ENCODE peak calls at places on chromosomes 4 and X, in four cellular contexts. N, B, I and A are unnamed samples.

GRCh38 chr4:108560624-108561023 is 59.8 kb upstream of the RPL34 start:
- DNase-seq in N (no peak), B (no peak), I (no peak), A (no peak)

GRCh38 chr4:21628916-21629315 is 319.7 kb downstream of the KCNIP4 start:
- DNase-seq in N (no peak), B (no peak), I (no peak), A (no peak)

GRCh38 chr4:2941138-2942036 is 21.8 kb downstream of the NOP14 start:
- DNase-seq in N (no peak), B (peak; percentile 37), I (no peak), A (no peak)

GRCh38 chr4:151226004-151226932 is 50.7 kb upstream of the PRSS48 start:
- DNase-seq in N (peak; percentile 70), B (no peak), I (no peak), A (no peak)

GRCh38 chrX:65407157-65407626 is 127.4 kb downstream of the LAS1L start:
- DNase-seq in N (no peak), B (no peak), I (peak; percentile 59), A (no peak)

GRCh38 chrX:9310596-9310995 is 154.3 kb upstream of the TBL1X start:
- DNase-seq in N (no peak), B (no peak), I (no peak), A (no peak)

GRCh38 chr4:40003986-40004385 is 26.3 kb upstream of the PDS5A start:
- DNase-seq in N (no peak), B (no peak), I (no peak), A (no peak)

GRCh38 chr4:71230613-71231012 is 108.2 kb upstream of the SLC4A4 start:
- DNase-seq in N (no peak), B (no peak), I (no peak), A (no peak)

GRCh38 chr4:57109847-57110634 is at the start of gene IGFBP7:
- DNase-seq in N (no peak), B (peak; percentile 80), I (peak; percentile 93), A (peak; percentile 9)

GRCh38 chrX:40244980-40245379 is 147.2 kb upstream of the BCOR start:
- DNase-seq in N (no peak), B (no peak), I (no peak), A (no peak)

GRCh38 chrX:77415161-77415560 is 32.0 kb upstream of the FGF16 start:
- DNase-seq in N (no peak), B (no peak), I (no peak), A (no peak)

GRCh38 chr4:144494280-144494679 is 151.7 kb upstream of the HHIP start:
- DNase-seq in N (no peak), B (no peak), I (no peak), A (no peak)

GRCh38 chrX:153906126-153906917 is 1.8 kb downstream of the AVPR2 start:
- DNase-seq in N (no peak), B (no peak), I (peak; percentile 54), A (no peak)

GRCh38 chrX:68827848-68828562 is 816 bp upstream of the EFNB1 start:
- DNase-seq in N (peak; percentile 58), B (peak; percentile 90), I (peak; percentile 40), A (peak; percentile 85)

GRCh38 chrX:15336023-15336413 is 695 bp upstream of the PIGA start:
- DNase-seq in N (no peak), B (no peak), I (no peak), A (no peak)

GRCh38 chrX:2548731-2549423 is 48.1 kb upstream of the DHRSX start:
- DNase-seq in N (no peak), B (no peak), I (no peak), A (no peak)

GRCh38 chrX:17405225-17405969 is 30.4 kb downstream of the NHS start:
- DNase-seq in N (peak; percentile 30), B (no peak), I (no peak), A (no peak)

GRCh38 chr4:151325320-151326246 is at the start of gene SH3D19:
- DNase-seq in N (no peak), B (peak; percentile 81), I (peak; percentile 92), A (peak; percentile 57)

GRCh38 chr4:2363056-2363719 is 55.3 kb downstream of the ZFYVE28 start:
- DNase-seq in N (no peak), B (peak; percentile 82), I (no peak), A (no peak)

GRCh38 chrX:140815868-140816267 is 106.3 kb downstream of the LINC00632 start:
- DNase-seq in N (no peak), B (no peak), I (no peak), A (no peak)

GRCh38 chr4:2251073-2251794 is 9.3 kb upstream of the HAUS3 start:
- DNase-seq in N (no peak), B (no peak), I (peak; percentile 70), A (peak; percentile 0)

GRCh38 chrX:131812847-131813825 is 210.0 kb upstream of the STK26 start:
- DNase-seq in N (no peak), B (peak; percentile 77), I (no peak), A (no peak)

GRCh38 chrX:15781964-15782711 is 8.1 kb upstream of the ZRSR2 start:
- DNase-seq in N (no peak), B (no peak), I (no peak), A (no peak)

GRCh38 chr4:146342600-146343192 is 128.4 kb downstream of the REELD1 start:
- DNase-seq in N (no peak), B (no peak), I (no peak), A (peak; percentile 15)

GRCh38 chr4:5730993-5731975 is 20.3 kb downstream of the EVC start:
- DNase-seq in N (no peak), B (no peak), I (peak; percentile 42), A (no peak)

GRCh38 chr4:54226399-54227260 is 2.5 kb upstream of the PDGFRA start:
- DNase-seq in N (no peak), B (peak; percentile 83), I (peak; percentile 81), A (no peak)

GRCh38 chr4:158810487-158811215 is 41.8 kb downstream of the FNIP2 start:
- DNase-seq in N (peak; percentile 61), B (peak; percentile 50), I (no peak), A (no peak)

DNA sequence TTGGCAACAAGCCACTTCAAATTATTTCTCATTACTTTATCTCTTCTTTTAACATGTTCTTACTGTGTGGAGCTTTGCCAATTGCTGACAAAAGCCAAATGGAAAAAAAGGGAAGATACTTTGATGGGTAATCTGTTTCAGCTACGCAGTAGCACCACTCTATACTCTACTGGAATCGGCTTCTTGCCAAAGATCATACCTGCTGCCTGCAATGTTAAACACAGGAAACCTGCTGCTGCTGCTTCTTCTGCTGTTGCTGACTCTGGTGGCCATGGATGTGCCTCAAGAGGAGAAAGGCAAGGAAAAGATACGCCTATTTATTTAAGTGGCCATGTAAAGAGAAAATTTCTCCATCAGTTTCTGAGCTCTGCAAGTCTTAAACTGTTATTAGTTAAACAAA is 1757.3 kb downstream of the ARAP2 start:
- DNase-seq in N (no peak), B (no peak), I (no peak), A (no peak)
- TF ChIP-seq CTCF in N (no peak), B (no peak), I (no peak), A (no peak)

GRCh38 chrX:13471269-13471668 is 98.1 kb upstream of the EGFL6 start:
- DNase-seq in N (no peak), B (no peak), I (no peak), A (no peak)

GRCh38 chrX:13470680-13470967 is 98.8 kb upstream of the EGFL6 start:
- DNase-seq in N (no peak), B (no peak), I (no peak), A (no peak)

GRCh38 chrX:13473666-13474516 is 95.5 kb upstream of the EGFL6 start:
- DNase-seq in N (no peak), B (no peak), I (no peak), A (no peak)

GRCh38 chrX:13469963-13470679 is 99.3 kb upstream of the EGFL6 start:
- DNase-seq in N (no peak), B (no peak), I (no peak), A (no peak)

DNA sequence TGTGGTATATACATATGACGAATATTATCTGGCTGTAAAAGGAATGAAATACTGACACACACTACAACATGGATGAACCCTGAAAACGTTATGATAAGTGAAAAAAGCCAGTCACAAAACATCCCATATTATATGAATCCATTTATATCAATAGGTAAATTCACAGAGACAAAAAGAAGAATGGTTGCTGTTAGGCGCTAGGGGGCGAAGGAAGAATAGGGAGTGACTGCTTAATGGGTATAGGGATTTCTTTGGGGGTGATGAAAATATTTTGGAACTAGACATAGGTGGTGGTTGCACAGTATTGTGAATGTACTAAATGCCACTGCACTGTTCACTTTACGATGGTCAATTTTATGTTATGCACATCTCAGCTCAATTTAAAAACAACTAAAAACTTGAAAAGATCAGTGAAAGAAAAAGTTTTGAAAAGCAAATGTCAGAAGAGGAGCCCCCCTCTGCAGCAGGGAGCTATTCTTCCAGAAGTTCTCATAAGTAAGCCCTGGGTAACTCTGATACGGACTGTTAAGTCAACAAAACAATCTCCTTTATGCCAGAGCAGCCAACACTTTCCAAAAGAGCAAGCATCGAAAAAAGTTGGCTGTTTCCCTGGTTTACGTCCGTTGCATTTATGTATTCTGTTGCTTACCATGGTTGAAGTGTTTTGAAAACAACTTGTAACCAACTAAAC is 96.3 kb upstream of the EGFL6 start:
- DNase-seq in N (no peak), B (no peak), I (no peak), A (no peak)
- TF ChIP-seq CTCF in N (no peak), B (no peak), I (no peak), A (no peak)

DNA sequence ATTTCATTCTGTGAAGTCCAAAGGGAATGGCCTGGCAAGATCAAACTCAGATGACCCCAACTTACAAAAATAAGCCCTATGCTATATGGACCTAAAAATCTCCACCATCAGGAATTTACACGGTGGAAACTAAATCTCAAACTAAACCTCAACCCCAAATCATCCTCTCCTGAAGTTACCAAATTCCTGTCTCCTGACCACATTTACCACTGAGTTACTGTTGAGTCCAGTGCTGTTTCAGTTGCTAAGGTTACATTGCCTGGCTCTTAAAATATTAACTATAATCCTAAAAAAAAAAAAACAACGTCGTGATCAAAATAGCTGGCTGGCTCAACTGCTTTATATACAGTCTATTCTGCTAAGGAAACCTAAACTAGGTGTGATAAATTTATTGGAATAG is 315.2 kb upstream of the SLIT2 start:
- DNase-seq in N (no peak), B (no peak), I (no peak), A (no peak)
- TF ChIP-seq CTCF in N (no peak), B (no peak), I (no peak), A (no peak)

DNA sequence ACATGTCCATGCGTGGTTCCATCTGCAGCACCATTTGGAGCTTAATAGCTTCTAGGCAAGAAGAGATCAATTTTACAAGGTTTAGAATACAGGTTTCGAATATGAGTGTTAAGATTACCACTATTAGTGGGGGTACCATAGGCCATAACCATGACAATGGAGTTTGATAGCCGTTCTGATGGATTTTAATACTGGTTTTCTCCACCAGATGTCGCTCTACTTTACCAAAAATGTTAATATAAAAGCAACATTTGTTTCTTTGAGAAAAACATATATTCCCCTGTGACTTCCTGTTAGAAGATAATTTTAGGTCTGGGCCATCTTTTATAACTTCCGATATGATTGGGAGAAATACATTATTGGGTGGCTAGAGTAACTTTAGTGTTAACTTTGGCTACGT is 499.7 kb upstream of the POU3F4 start:
- DNase-seq in N (no peak), B (no peak), I (no peak), A (no peak)
- TF ChIP-seq CTCF in N (peak; percentile 51), B (no peak), I (peak; percentile 31), A (peak; percentile 64)

GRCh38 chr4:165700855-165701254 is 172.2 kb upstream of the TLL1 start:
- DNase-seq in N (no peak), B (no peak), I (no peak), A (no peak)
- TF ChIP-seq CTCF in N (no peak), B (no peak), I (no peak), A (peak; percentile 19)